ENCODE peak calls at places on chromosome 13, in five cellular contexts. O is MCF 10A; B is fibroblast of mammary gland; H is progenitor cell of endocrine pancreas; I is activated CD8-positive, alpha-beta T cell treated with anti-CD3 and anti-CD28 coated beads for 36 hours. P is an unnamed sample.

GRCh38 chr13:45206340-45206739 is 5.5 kb upstream of the KCTD4 start:
- DNase-seq in B (peak), H (no peak), I (peak), O (peak), P (peak)

GRCh38 chr13:31747271-31747670 is 7.9 kb downstream of the RXFP2 start:
- DNase-seq in O (no peak), H (no peak), B (peak), I (no peak), P (no peak)

GRCh38 chr13:28355822-28356371 is 139.0 kb downstream of the FLT1 start:
- DNase-seq in B (peak), I (peak), H (no peak), O (no peak), P (no peak)

GRCh38 chr13:75437582-75438318 is 44.2 kb downstream of the TBC1D4 start:
- DNase-seq in B (peak), I (no peak), O (no peak), H (no peak), P (no peak)

GRCh38 chr13:97122381-97122996 is 99.6 kb upstream of the MBNL2 start:
- DNase-seq in B (peak), H (no peak), O (peak), I (no peak), P (no peak)

GRCh38 chr13:23922005-23922932 is 25.0 kb upstream of the C1QTNF9B start:
- DNase-seq in I (no peak), B (no peak), O (no peak), H (no peak), P (no peak)

GRCh38 chr13:30142502-30143211 is 164.7 kb downstream of the KATNAL1 start:
- DNase-seq in B (peak), H (no peak), I (peak), O (peak), P (no peak)

GRCh38 chr13:23428183-23428528 is 5.3 kb downstream of the SACS start:
- DNase-seq in O (no peak), B (peak), H (no peak), I (no peak), P (no peak)

GRCh38 chr13:99495478-99496321 is 5.6 kb upstream of the TM9SF2 start:
- DNase-seq in O (no peak), H (no peak), B (no peak), I (no peak), P (no peak)

GRCh38 chr13:32426191-32426980 is 1.5 kb downstream of the N4BP2L1 start:
- DNase-seq in O (no peak), B (no peak), I (peak), H (no peak), P (peak)

GRCh38 chr13:27476943-27477681 is 26.7 kb upstream of the MTIF3 start:
- DNase-seq in B (peak), O (peak), H (no peak), I (no peak), P (peak)

GRCh38 chr13:90107658-90108057 is 1239.8 kb upstream of the MIR17HG start:
- DNase-seq in I (no peak), H (no peak), B (no peak), O (no peak), P (no peak)

GRCh38 chr13:53460776-53461175 is 432.2 kb downstream of the OLFM4 start:
- DNase-seq in B (no peak), H (no peak), I (no peak), O (no peak), P (no peak)

GRCh38 chr13:36395280-36395679 is 37.0 kb upstream of the CCNA1 start:
- DNase-seq in H (no peak), I (no peak), B (peak), O (peak), P (no peak)

GRCh38 chr13:111556496-111556895 is 236.1 kb downstream of the TEX29 start:
- DNase-seq in H (no peak), O (no peak), B (no peak), I (no peak), P (no peak)

GRCh38 chr13:37679043-37679442 is 80.5 kb upstream of the POSTN start:
- DNase-seq in O (no peak), I (no peak), B (no peak), H (no peak), P (no peak)

GRCh38 chr13:74889321-74889720 is 592.6 kb downstream of the TBC1D4 start:
- DNase-seq in B (peak), I (no peak), H (no peak), O (peak), P (no peak)

GRCh38 chr13:27868639-27869435 is 51.0 kb upstream of the PDX1 start:
- DNase-seq in B (peak), O (peak), I (no peak), H (no peak), P (peak)

GRCh38 chr13:48446454-48446853 is 33.5 kb upstream of the LPAR6 start:
- DNase-seq in I (no peak), H (no peak), B (peak), O (peak), P (no peak)

GRCh38 chr13:98534821-98535220 is 42.1 kb downstream of the STK24 start:
- DNase-seq in I (no peak), O (no peak), B (no peak), H (no peak), P (no peak)

GRCh38 chr13:113897161-113897560 is 33.3 kb upstream of the GAS6 start:
- DNase-seq in H (no peak), I (no peak), O (peak), B (peak), P (no peak)

GRCh38 chr13:24127116-24127631 is 33.3 kb upstream of the SPATA13 start:
- DNase-seq in B (peak), O (no peak), I (peak), H (no peak), P (peak)

GRCh38 chr13:100234524-100235136 is 145.7 kb downstream of the PCCA start:
- DNase-seq in O (no peak), H (no peak), I (no peak), B (peak), P (no peak)

GRCh38 chr13:109318945-109319590 is 467.3 kb downstream of the IRS2 start:
- DNase-seq in B (no peak), H (no peak), I (no peak), O (no peak), P (no peak)

GRCh38 chr13:94679614-94680013 is 32.7 kb downstream of the SOX21 start:
- DNase-seq in I (no peak), B (no peak), O (no peak), H (no peak), P (no peak)

GRCh38 chr13:83065136-83065535 is 817.1 kb downstream of the SLITRK1 start:
- DNase-seq in H (no peak), O (peak), B (peak), I (no peak), P (no peak)

GRCh38 chr13:113090415-113090770 is 15.2 kb upstream of the F7 start:
- DNase-seq in H (no peak), I (no peak), B (no peak), O (no peak), P (no peak)

GRCh38 chr13:92573467-92574057 is 653.0 kb upstream of the GPC6 start:
- DNase-seq in B (peak), H (no peak), O (peak), I (no peak), P (peak)

GRCh38 chr13:27792393-27793218 is at the start of gene GSX1:
- DNase-seq in B (peak), I (peak), O (no peak), H (peak), P (peak)

GRCh38 chr13:113029487-113030258 is 60.7 kb downstream of the MCF2L start:
- DNase-seq in B (no peak), H (peak), O (peak), I (peak), P (peak)

GRCh38 chr13:38702609-38703008 is 15.7 kb downstream of the FREM2 start:
- DNase-seq in H (no peak), O (no peak), B (no peak), I (no peak), P (no peak)

GRCh38 chr13:32314968-32315254 is 252 bp downstream of the ZAR1L start:
- DNase-seq in O (no peak), B (peak), I (peak), H (no peak), P (peak)

GRCh38 chr13:57739089-57739488 is 107.5 kb downstream of the PCDH17 start:
- DNase-seq in H (no peak), O (no peak), I (no peak), B (no peak), P (no peak)

GRCh38 chr13:20566424-20566916 is 487 bp upstream of the IFT88 start:
- DNase-seq in O (peak), H (no peak), I (no peak), B (peak), P (no peak)

DNA sequence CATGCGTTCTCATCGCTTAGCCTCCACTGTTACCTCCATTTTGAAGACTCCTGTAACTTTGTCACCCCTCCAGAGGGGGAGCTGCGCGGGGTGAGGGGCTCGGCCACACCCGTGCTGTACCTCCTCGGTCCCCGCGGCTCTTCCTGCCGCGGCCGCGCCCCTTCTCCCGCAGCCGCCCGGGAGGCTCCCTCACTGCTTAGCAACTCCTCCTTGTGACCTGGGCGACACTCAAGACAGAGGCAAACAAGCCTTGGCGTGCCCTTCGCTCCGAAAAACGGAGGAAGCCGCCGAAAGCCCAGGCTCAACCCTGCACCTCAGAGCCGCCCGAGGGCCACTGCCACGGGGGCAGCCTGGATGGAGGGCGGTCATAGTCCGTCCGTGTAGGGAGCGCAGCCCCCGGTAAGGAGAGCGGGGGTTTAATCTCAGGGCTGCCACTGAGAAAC is 494.3 kb downstream of the FOXO1 start:
- DNase-seq in B (no peak), H (no peak), O (no peak), I (no peak), P (no peak)
- TF ChIP-seq CTCF in B (no peak), H (peak), O (no peak), I (no peak), P (no peak)

GRCh38 chr13:78133511-78133910 is 214.9 kb upstream of the EDNRB start:
- DNase-seq in I (no peak), B (no peak), O (no peak), H (no peak), P (no peak)

GRCh38 chr13:78129850-78130249 is 211.2 kb upstream of the EDNRB start:
- DNase-seq in O (no peak), H (no peak), I (no peak), B (no peak), P (no peak)

GRCh38 chr13:78136966-78137365 is 218.3 kb upstream of the EDNRB start:
- DNase-seq in O (no peak), H (no peak), I (no peak), B (no peak), P (no peak)

GRCh38 chr13:78137404-78138142 is 218.9 kb upstream of the EDNRB start:
- DNase-seq in H (no peak), B (peak), O (peak), I (peak), P (peak)

DNA sequence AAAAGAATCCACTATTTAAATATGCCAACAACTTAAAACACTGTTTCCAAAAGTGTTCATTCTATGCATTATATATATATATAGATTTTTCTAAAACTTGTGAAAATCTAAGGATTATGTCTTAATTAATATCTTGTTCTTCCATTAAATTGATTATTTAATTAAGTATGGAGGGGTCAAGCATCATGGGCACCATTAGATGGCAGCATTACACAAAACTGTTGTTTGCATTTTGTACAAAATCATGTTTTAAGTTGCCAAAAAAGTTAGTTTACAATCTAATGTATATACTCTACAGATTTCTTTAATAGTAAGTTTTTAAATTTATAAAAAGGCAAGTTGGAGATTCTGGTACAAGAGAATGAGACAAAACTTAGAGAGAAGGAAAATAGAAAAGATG is 213.2 kb upstream of the EDNRB start:
- DNase-seq in I (no peak), B (peak), O (no peak), H (no peak), P (no peak)
- TF ChIP-seq CTCF in I (no peak), B (peak), O (peak), H (peak), P (peak)

GRCh38 chr13:105991622-105992254 is 543.7 kb downstream of the EFNB2 start:
- DNase-seq in O (peak), B (peak), I (no peak), H (no peak), P (no peak)
- TF ChIP-seq CTCF in O (no peak), B (no peak), I (no peak), H (no peak), P (no peak)

DNA sequence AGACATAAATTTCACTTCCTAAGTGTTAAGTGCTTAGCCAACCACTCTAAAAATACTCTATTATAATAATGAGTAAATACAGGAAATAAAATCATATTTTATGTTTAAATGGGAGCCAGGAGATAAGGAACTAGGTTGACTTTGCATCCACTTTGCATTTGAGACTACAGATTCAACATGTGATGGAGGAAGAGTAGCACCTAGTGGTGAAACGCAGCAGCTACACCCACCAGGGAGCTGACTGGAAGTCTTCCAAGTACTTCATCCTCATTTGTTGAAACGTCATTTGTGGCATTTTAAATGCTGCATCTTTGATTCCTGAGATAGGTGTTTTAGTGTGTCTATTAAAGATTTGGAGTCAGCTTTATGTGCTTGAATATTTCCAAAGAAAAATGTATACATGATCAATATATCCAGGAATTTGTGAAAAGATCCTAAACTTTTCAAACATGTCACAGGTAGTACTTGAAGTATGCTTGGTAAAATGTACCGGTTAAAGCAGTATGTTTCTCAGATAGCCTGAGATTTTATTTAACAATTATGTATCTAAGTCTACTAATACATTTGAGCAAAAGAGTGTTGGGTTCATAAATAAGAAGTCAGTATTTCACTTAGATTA is 17.4 kb upstream of the KCTD12 start:
- DNase-seq in H (peak), B (peak), I (peak), O (peak), P (peak)
- TF ChIP-seq CTCF in H (peak), B (peak), I (peak), O (peak), P (peak)

DNA sequence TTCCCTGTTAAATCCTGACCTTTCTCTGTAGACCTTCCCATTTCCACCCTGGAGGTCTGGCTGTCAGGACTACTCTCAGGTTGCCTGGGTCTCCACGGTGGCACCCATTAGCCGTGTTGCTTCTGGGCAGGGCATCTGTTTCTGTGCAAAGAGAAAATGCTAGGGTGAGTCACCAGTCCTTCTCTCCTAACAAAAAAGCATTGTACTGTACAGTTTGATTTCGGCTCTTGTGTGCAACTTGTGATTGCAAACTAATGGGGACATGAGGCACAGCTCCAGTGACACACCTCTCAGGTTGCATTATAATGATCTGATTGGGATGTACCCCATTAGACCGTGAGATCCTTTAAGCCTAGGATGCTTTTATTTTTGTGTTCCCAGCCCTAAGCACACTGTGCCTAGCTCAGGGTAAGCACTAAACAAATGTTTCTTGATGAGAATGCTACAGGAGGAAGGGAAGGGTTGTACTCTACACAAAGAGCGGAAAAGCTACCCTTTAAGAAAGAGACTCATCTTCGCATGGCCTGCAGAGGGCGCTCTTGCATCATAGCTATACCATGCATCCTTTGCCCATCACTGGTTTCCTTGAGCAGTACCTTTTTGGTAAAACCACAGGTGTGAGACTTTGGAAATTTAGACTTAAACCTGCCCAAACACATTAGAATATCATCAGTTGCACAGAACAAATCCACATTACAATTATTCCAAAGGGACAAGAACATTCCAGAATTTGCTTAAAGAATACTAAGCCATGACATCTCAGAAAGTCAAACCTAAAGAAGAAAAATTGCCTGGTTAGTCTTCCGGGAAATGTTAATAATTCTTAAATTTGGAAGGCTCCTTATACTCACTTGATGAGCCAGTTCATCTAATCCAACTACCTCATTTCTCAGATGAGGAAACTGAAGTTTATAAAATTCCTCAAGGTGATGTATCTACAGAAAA is 20.3 kb upstream of the TRIM13 start:
- DNase-seq in H (peak), B (peak), I (peak), O (peak), P (peak)
- TF ChIP-seq CTCF in H (peak), B (peak), I (peak), O (peak), P (peak)

GRCh38 chr13:61824168-61824567 is 408.5 kb upstream of the PCDH20 start:
- DNase-seq in H (no peak), I (no peak), B (no peak), O (no peak), P (no peak)
- TF ChIP-seq CTCF in H (no peak), I (no peak), B (no peak), O (no peak), P (no peak)

P was measured in GM13977.